ENCODE peak calls at places on chromosomes 5 and 9, in eight cellular contexts. A, O, S, Q, V, R, W and G are unnamed samples.

GRCh38 chr5:178237431-178238312 is 5.1 kb upstream of the PHYKPL start:
- DNase-seq in R (no peak), O (no peak), Q (no peak), S (no peak), V (no peak), A (no peak), W (no peak), G (peak; percentile 15)

GRCh38 chr9:121503443-121503842 is 3.8 kb upstream of the GGTA1 start:
- DNase-seq in V (peak; percentile 60), W (no peak), R (no peak), Q (no peak), O (no peak), A (no peak), S (no peak), G (no peak)

GRCh38 chr5:5387789-5388188 is 34.7 kb upstream of the ICE1 start:
- DNase-seq in S (no peak), W (no peak), A (no peak), Q (no peak), R (no peak), O (no peak), V (no peak), G (no peak)

GRCh38 chr5:23675456-23675855 is 168.0 kb downstream of the PRDM9 start:
- DNase-seq in O (no peak), S (no peak), V (no peak), R (no peak), Q (no peak), A (no peak), W (no peak), G (no peak)

GRCh38 chr5:72523960-72524582 is 16.9 kb upstream of the ZNF366 start:
- DNase-seq in S (peak; percentile 52), V (no peak), Q (peak; percentile 25), R (no peak), W (peak; percentile 75), A (peak; percentile 83), O (peak; percentile 67), G (peak; percentile 88)

GRCh38 chr9:137383453-137384115 is 39.4 kb downstream of the EXD3 start:
- DNase-seq in W (no peak), R (no peak), S (no peak), Q (no peak), O (no peak), A (no peak), V (no peak), G (no peak)

GRCh38 chr5:83562817-83563557 is 91.4 kb downstream of the VCAN start:
- DNase-seq in Q (peak; percentile 56), A (no peak), W (no peak), R (no peak), S (no peak), V (no peak), O (no peak), G (peak; percentile 41)

GRCh38 chr5:135883441-135883840 is 12.2 kb downstream of the IL9 start:
- DNase-seq in V (no peak), W (peak; percentile 37), R (peak; percentile 73), S (no peak), A (no peak), Q (no peak), O (no peak), G (no peak)

GRCh38 chr5:17217421-17218352 is at the start of gene BASP1:
- DNase-seq in O (no peak), S (no peak), W (no peak), A (peak; percentile 91), V (peak; percentile 84), Q (no peak), R (peak; percentile 81), G (peak; percentile 75)

GRCh38 chr5:17218353-17219005 is 1.0 kb downstream of the BASP1 start:
- DNase-seq in O (no peak), Q (no peak), A (no peak), R (peak; percentile 62), W (no peak), V (peak; percentile 58), S (no peak), G (peak; percentile 67)

GRCh38 chr5:17219006-17219422 is 1.6 kb downstream of the BASP1 start:
- DNase-seq in A (peak; percentile 61), R (peak; percentile 79), W (no peak), S (no peak), O (no peak), V (peak; percentile 76), Q (no peak), G (no peak)

GRCh38 chr5:17216176-17216973 is 1.1 kb upstream of the BASP1 start:
- DNase-seq in V (peak; percentile 76), Q (peak; percentile 42), S (peak; percentile 62), O (peak; percentile 34), A (peak; percentile 92), R (peak; percentile 84), W (peak; percentile 62), G (peak; percentile 76)

GRCh38 chr5:17216974-17217325 is 481 bp upstream of the BASP1 start:
- DNase-seq in R (no peak), A (peak; percentile 86), V (no peak), Q (no peak), S (no peak), W (no peak), O (no peak), G (peak; percentile 51)
- TF ChIP-seq RAD21 in R (no peak), A (no peak), V (no peak), Q (no peak), S (no peak), W (no peak), O (no peak), G (no peak)

DNA sequence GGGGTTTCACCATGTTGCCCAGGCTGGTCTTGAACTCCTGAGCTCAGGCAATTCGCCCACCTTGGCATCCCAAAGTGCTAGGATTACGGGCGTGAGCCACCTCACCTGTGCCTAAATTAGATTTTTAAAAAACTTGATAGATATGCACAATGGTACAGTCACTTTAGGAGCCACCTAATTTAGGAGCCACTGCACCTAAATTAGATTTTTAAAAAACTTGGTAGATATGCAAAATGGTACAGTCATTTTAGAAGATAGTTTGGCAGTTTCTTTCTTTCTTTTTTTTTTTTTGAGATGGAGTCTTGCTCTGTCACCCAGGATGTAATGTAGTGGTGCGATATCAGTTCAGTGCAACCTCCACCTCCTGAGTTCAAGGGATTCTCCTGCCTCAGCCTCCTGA is 37.8 kb upstream of the PLPP1 start:
- DNase-seq in W (no peak), S (no peak), V (no peak), R (no peak), O (no peak), Q (no peak), A (no peak), G (no peak)
- H3K27ac ChIP-seq in W (no peak overlapping the region), S (no peak overlapping the region), V (no peak overlapping the region), R (peak overlapping the region; percentile 47), O (no peak overlapping the region), Q (no peak overlapping the region), A (no peak overlapping the region), G (no peak overlapping the region)

DNA sequence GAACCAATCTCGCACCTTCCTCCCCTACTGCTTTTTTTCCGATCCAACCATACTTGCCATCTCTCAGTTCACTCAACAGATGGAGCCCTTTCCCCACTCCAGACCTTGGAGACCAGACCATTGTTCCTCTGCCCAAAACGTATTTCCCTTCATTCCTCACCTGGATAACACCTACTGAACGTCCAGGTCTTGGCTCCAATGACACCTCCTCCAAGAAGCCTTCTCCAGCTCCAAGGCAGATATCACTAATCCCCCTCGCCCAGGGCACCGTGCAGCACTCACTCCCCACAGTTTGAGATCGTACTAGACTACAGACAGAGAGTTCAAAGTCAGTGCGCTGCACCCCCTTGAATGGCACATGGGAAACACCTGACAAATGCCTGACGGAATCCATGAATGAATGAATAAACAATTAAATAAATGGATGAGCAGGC is 47.1 kb upstream of the AKNA start:
- DNase-seq in S (no peak), Q (peak; percentile 33), A (peak; percentile 47), O (peak; percentile 35), R (no peak), W (peak; percentile 60), V (peak; percentile 64), G (peak; percentile 37)
- TF ChIP-seq RAD21 in S (peak; percentile 91), Q (peak; percentile 75), A (peak; percentile 78), O (peak; percentile 88), R (peak; percentile 96), W (peak; percentile 87), V (peak; percentile 85), G (peak; percentile 79)

GRCh38 chr9:92664394-92665152 is 5.4 kb downstream of the IPPK start:
- DNase-seq in Q (no peak), V (no peak), R (no peak), W (no peak), S (no peak), A (no peak), O (no peak), G (peak; percentile 31)
- H3K27ac ChIP-seq in Q (no peak overlapping the region), V (no peak overlapping the region), R (no peak overlapping the region), W (no peak overlapping the region), S (peak overlapping the region; percentile 20), A (no peak overlapping the region), O (no peak overlapping the region), G (no peak overlapping the region)

DNA sequence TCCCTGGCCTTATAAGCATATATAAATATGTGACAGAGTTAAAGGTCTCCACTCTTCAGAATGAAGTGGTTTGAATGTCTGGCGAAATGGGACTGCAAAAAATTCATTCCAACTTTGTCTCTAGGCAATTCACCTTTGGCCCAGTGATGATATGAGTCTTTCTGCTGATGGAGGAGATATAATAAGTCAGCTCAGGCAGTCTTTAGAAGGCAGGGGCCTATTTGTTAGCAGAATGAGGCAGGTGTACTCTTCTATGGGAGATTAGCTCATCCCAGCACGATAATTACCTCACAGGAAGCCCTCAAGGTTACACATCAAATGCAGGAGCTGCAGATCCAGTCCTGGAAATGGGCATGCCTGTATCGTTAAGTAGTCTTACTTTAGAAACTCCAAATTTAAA is 300.5 kb downstream of the NR2F1-AS1 start:
- DNase-seq in O (no peak), V (no peak), R (no peak), A (no peak), S (no peak), Q (peak; percentile 24), W (no peak), G (no peak)
- TF ChIP-seq RAD21 in O (no peak), V (no peak), R (no peak), A (no peak), S (no peak), Q (no peak), W (no peak), G (no peak)